ENCODE peak calls at places on chromosome 4, in seven cellular contexts. L is head of caudate nucleus, T is C1 segment of cervical spinal cord, M is pancreas, F is sigmoid colon, A is OCI-LY7, K is fibroblast of mammary gland. B is an unnamed sample.

GRCh38 chr4:183571350-183572076 is 66.7 kb downstream of the ING2 start:
- DNase-seq in L (no peak), T (peak; percentile 15), M (peak; percentile 93), F (no peak), A (no peak), K (peak; percentile 41), B (peak; percentile 36)

GRCh38 chr4:145843148-145843547 is 95.5 kb downstream of the ZNF827 start:
- DNase-seq in L (no peak), T (no peak), M (no peak), F (no peak), A (no peak), K (peak; percentile 82), B (no peak)

GRCh38 chr4:128320656-128321055 is 33.0 kb upstream of the PGRMC2 start:
- DNase-seq in L (no peak), T (no peak), M (no peak), F (no peak), A (no peak), K (no peak), B (no peak)

GRCh38 chr4:150343796-150344195 is 238.2 kb upstream of the MAB21L2 start:
- DNase-seq in L (no peak), T (no peak), M (no peak), F (no peak), A (no peak), K (no peak), B (no peak)

GRCh38 chr4:19983072-19983471 is 268.6 kb upstream of the SLIT2 start:
- DNase-seq in L (no peak), T (no peak), M (no peak), F (no peak), A (no peak), K (peak; percentile 95), B (no peak)

GRCh38 chr4:155679343-155679742 is 12.7 kb downstream of the GUCY1A1 start:
- DNase-seq in L (no peak), T (no peak), M (no peak), F (peak; percentile 78), A (no peak), K (peak; percentile 55), B (no peak)

GRCh38 chr4:165326831-165327210 is 648 bp upstream of the MSMO1 start:
- DNase-seq in L (no peak), T (peak; percentile 31), M (peak; percentile 44), F (no peak), A (peak; percentile 62), K (peak; percentile 75), B (peak; percentile 14)

GRCh38 chr4:107094332-107094731 is 58.2 kb upstream of the DKK2 start:
- DNase-seq in L (no peak), T (no peak), M (no peak), F (no peak), A (no peak), K (peak; percentile 64), B (no peak)

GRCh38 chr4:95510877-95511276 is 37.9 kb downstream of the UNC5C start:
- DNase-seq in L (no peak), T (no peak), M (no peak), F (no peak), A (no peak), K (no peak), B (no peak)

GRCh38 chr4:67871867-67872266 is 11.9 kb downstream of the TMPRSS11D start:
- DNase-seq in L (no peak), T (no peak), M (no peak), F (no peak), A (peak; percentile 21), K (peak; percentile 72), B (peak; percentile 3)

GRCh38 chr4:167114416-167114971 is 119.8 kb downstream of the SPOCK3 start:
- DNase-seq in L (no peak), T (no peak), M (no peak), F (no peak), A (no peak), K (peak; percentile 2), B (no peak)

B was measured in A549.